ENCODE peak calls at places on chromosome 20, in six cellular contexts. U is IMR-90, O is transverse colon, Q is uterus, B is aorta, L is dorsolateral prefrontal cortex. M is an unnamed sample.

GRCh38 chr20:25623225-25623735 is 534 bp downstream of the NANP start:
- DNase-seq in B (peak; percentile 82), L (peak; percentile 49), U (peak; percentile 24), Q (peak; percentile 29), O (peak; percentile 51), M (peak; percentile 47)

GRCh38 chr20:52924411-52925271 is 47.5 kb upstream of the TSHZ2 start:
- DNase-seq in Q (no peak), U (no peak), B (no peak), L (no peak), O (no peak), M (no peak)

GRCh38 chr20:5569021-5569420 is 181.2 kb upstream of the SHLD1 start:
- DNase-seq in O (peak; percentile 42), Q (peak; percentile 32), L (peak; percentile 37), U (peak; percentile 59), B (no peak), M (peak; percentile 46)

GRCh38 chr20:60589624-60590023 is 631.4 kb downstream of the CDH26 start:
- DNase-seq in L (no peak), U (peak; percentile 3), O (no peak), Q (no peak), B (no peak), M (no peak)

GRCh38 chr20:53513489-53514298 is 79.9 kb downstream of the ZNF217 start:
- DNase-seq in L (no peak), O (peak; percentile 19), U (no peak), Q (no peak), B (no peak), M (no peak)

GRCh38 chr20:17617212-17617867 is 47.5 kb downstream of the DSTN start:
- DNase-seq in U (no peak), B (peak; percentile 87), Q (peak; percentile 72), O (peak; percentile 49), L (peak; percentile 85), M (peak; percentile 77)

GRCh38 chr20:58130574-58130973 is 97.9 kb downstream of the ANKRD60 start:
- DNase-seq in O (no peak), L (no peak), B (peak; percentile 45), Q (peak; percentile 3), U (no peak), M (no peak)

GRCh38 chr20:39117486-39117885 is 155.3 kb downstream of the DHX35 start:
- DNase-seq in U (peak; percentile 43), L (no peak), B (no peak), O (no peak), Q (no peak), M (peak; percentile 45)

GRCh38 chr20:39880890-39881289 is 808.1 kb downstream of the MAFB start:
- DNase-seq in L (no peak), U (no peak), Q (no peak), O (no peak), B (no peak), M (peak; percentile 11)

GRCh38 chr20:47221036-47221625 is 135.4 kb downstream of the ZMYND8 start:
- DNase-seq in B (no peak), O (no peak), U (no peak), Q (no peak), L (no peak), M (no peak)

GRCh38 chr20:1322511-1323245 is 6.3 kb downstream of the SDCBP2 start:
- DNase-seq in O (peak; percentile 20), B (peak; percentile 84), U (peak; percentile 99), Q (peak; percentile 83), L (no peak), M (no peak)

GRCh38 chr20:50242863-50243609 is 52.4 kb downstream of the CEBPB start:
- DNase-seq in U (no peak), L (no peak), B (no peak), Q (no peak), O (peak; percentile 76), M (peak; percentile 75)

GRCh38 chr20:58647814-58648501 is 3.1 kb upstream of the STX16 start:
- DNase-seq in O (no peak), B (no peak), Q (peak; percentile 64), L (no peak), U (peak; percentile 82), M (no peak)

GRCh38 chr20:58481541-58482021 is 33.6 kb downstream of the APCDD1L start:
- DNase-seq in L (no peak), Q (no peak), B (peak; percentile 75), O (peak; percentile 59), U (no peak), M (peak; percentile 69)

GRCh38 chr20:58224974-58225373 is 3.5 kb downstream of the ANKRD60 start:
- DNase-seq in Q (no peak), U (peak; percentile 35), B (no peak), L (no peak), O (no peak), M (no peak)

GRCh38 chr20:8330316-8330784 is 198.3 kb downstream of the PLCB1 start:
- DNase-seq in O (no peak), B (no peak), Q (no peak), L (no peak), U (no peak), M (peak; percentile 57)

GRCh38 chr20:48364688-48365421 is 462.9 kb downstream of the PREX1 start:
- DNase-seq in Q (no peak), U (no peak), L (no peak), O (no peak), B (no peak), M (no peak)
- H3K27ac ChIP-seq in Q (no peak overlapping the region), U (no peak overlapping the region), L (no peak overlapping the region), O (no peak overlapping the region), B (no peak overlapping the region), M (no peak overlapping the region)

DNA sequence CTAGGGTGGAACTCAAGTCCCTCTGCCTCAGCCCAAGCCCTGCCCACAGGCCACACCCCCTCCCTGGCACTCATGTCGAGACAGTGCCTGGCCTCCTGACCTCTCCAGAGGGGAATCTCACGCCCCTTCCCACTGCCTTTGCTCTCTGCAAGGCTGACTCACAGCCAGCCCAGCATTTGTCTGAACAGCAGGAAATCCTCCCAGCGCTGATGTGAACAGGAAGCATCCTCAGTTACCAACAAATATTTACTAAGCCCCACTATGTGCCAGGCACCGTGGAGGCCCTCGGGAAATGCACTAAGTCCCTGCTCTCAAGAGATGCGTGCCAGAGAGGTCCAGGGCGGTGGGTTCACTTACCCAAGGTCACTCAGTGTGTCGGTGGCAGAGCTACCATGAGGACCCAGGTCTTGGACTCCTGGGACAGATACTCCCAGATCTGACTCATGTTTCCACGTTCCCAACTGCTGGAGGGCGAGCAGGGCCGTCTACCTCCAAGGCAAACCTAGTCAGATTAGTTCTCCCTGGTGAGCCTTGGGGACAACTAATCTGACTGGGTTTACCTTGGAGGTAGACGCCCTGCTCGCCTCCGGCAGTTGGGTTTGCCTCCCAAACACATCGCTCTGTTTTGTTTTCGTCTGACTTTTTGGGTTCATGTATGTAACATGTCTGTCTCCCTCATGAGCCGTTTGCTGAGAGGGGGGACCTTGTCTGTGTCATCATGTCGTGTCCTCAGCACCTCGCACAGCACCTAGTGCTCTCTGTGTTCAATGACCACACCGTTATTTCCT is 7.7 kb downstream of the ADA start:
- DNase-seq in O (peak; percentile 51), L (no peak), U (peak; percentile 80), Q (peak; percentile 66), B (peak; percentile 89), M (peak; percentile 41)
- H3K4me3 ChIP-seq in O (no peak overlapping the region), L (no peak overlapping the region), U (no peak overlapping the region), Q (no peak overlapping the region), B (no peak overlapping the region), M (no peak overlapping the region)

GRCh38 chr20:41063442-41063841 is 34.8 kb downstream of the TOP1 start:
- DNase-seq in Q (no peak), O (no peak), B (no peak), U (no peak), L (no peak), M (no peak)

GRCh38 chr20:41059236-41059635 is 30.6 kb downstream of the TOP1 start:
- DNase-seq in B (no peak), L (no peak), U (no peak), O (no peak), Q (no peak), M (no peak)

GRCh38 chr20:41058007-41058673 is 29.5 kb downstream of the TOP1 start:
- DNase-seq in O (no peak), L (no peak), U (peak; percentile 93), B (no peak), Q (no peak), M (peak; percentile 64)

GRCh38 chr20:41058674-41059008 is 30.0 kb downstream of the TOP1 start:
- DNase-seq in O (no peak), L (no peak), Q (no peak), B (no peak), U (no peak), M (no peak)

DNA sequence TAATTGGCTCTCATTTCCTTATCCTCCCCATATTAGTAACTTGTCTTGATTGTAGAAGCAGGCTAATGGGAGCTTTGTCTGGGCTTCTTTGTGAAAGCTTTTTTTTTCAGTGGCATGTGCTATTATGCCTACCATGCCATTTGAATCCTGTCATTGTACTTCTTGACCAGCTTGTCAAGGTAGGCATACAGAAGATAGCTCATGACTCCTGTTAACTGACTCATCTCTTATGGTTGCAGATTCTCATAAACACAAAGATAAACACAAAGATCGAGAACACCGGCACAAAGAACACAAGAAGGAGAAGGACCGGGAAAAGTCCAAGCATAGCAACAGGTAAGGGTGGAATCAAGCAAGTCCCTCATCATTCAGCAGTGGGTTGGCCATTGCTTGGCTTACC is 32.5 kb downstream of the TOP1 start:
- DNase-seq in L (no peak), U (no peak), Q (no peak), O (no peak), B (no peak), M (no peak)
- H3K27me3 ChIP-seq in L (no peaks in the 10 kb centered on the region), U (no peaks in the 10 kb centered on the region), Q (no peaks in the 10 kb centered on the region), O (no peaks in the 10 kb centered on the region), B (no peaks in the 10 kb centered on the region), M (no peaks in the 10 kb centered on the region)

GRCh38 chr20:19408971-19409370 is 196.5 kb downstream of the SLC24A3 start:
- DNase-seq in O (no peak), Q (no peak), U (no peak), B (no peak), L (no peak), M (no peak)
- H3K27ac ChIP-seq in O (no peak overlapping the region), Q (no peak overlapping the region), U (no peak overlapping the region), B (no peak overlapping the region), L (no peak overlapping the region), M (no peak overlapping the region)

GRCh38 chr20:62707281-62707941 is 1.2 kb upstream of the NTSR1 start:
- DNase-seq in B (no peak), Q (no peak), U (no peak), L (no peak), O (no peak), M (no peak)
- H3K4me3 ChIP-seq in B (no peak overlapping the region), Q (no peak overlapping the region), U (no peak overlapping the region), L (no peak overlapping the region), O (no peak overlapping the region), M (no peak overlapping the region)

GRCh38 chr20:54629632-54630031 is 154.2 kb downstream of the DOK5 start:
- DNase-seq in U (no peak), L (no peak), Q (no peak), B (no peak), O (no peak), M (no peak)
- H3K27me3 ChIP-seq in U (no peaks in the 10 kb centered on the region), L (no peaks in the 10 kb centered on the region), Q (no peaks in the 10 kb centered on the region), B (no peaks in the 10 kb centered on the region), O (no peaks in the 10 kb centered on the region), M (no peaks in the 10 kb centered on the region)

DNA sequence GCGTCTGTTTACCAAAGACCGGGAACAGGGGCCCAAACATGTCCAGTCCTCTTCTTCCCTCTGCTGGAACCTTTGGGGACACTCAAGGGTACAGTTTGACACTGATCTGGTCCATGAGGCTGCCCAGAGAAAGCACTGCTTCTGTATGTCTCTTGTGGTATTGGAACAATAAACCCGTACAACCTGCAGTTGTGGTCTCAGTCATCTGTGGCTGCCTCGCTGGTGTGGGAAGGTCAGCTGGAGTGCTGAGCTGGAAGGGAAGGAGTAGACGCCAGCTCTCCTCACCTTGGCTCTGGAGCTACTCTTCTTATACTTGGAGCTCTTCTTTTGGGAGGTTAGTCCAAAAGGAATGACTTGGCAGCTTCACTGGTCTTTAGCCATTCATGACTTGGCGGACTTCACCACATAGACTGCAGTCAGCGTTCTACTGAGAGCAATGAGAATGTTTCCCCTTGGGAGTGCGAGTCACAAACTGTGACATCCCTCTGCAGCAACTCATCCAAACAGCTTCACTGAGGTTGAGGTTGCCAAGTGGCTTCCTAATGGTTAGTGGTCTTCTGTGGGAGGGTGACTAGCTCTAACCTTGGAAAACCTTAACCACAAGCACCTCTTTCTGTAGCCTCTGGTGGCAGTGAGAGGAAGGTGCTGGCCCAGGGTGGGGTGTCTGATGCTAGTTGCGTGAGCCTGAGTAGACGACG is 81.2 kb downstream of the ASXL1 start:
- DNase-seq in O (peak; percentile 5), U (peak; percentile 92), B (no peak), Q (no peak), L (no peak), M (no peak)
- H3K27ac ChIP-seq in O (no peak overlapping the region), U (no peak overlapping the region), B (no peak overlapping the region), Q (no peak overlapping the region), L (peak overlapping the region; percentile 37), M (no peak overlapping the region)

M was measured in cardiac muscle cell.